ENCODE peak calls at places on chromosomes 1 and 21, in seven cellular contexts. I is psoas muscle, T is A549, Y is neural crest cell, P is endothelial cell, S is GM23338, L is mucosa of descending colon. V is an unnamed sample.

GRCh38 chr1:168623003-168623828 is 46.8 kb downstream of the XCL1 start:
- DNase-seq in Y (no peak), S (no peak), I (peak; percentile 78), P (no peak), T (peak; percentile 31), L (no peak), V (no peak)

GRCh38 chr1:205961405-205961804 is 18.1 kb upstream of the SLC26A9 start:
- DNase-seq in L (no peak), S (no peak), I (no peak), P (no peak), T (no peak), Y (no peak), V (no peak)

GRCh38 chr1:102891868-102892625 is 216.3 kb downstream of the COL11A1 start:
- DNase-seq in L (no peak), I (no peak), P (no peak), S (no peak), Y (no peak), T (no peak), V (no peak)

GRCh38 chr1:66438062-66438970 is 95.6 kb upstream of the SGIP1 start:
- DNase-seq in L (no peak), Y (no peak), I (no peak), P (no peak), S (no peak), T (no peak), V (no peak)

GRCh38 chr1:50959303-50959912 is 659 bp downstream of the FAF1 start:
- DNase-seq in S (peak; percentile 49), P (no peak), T (no peak), L (no peak), Y (peak; percentile 7), I (peak; percentile 71), V (no peak)

GRCh38 chr1:26218906-26219494 is 15.0 kb upstream of the CEP85 start:
- DNase-seq in P (no peak), S (no peak), L (peak; percentile 69), I (peak; percentile 63), T (no peak), Y (no peak), V (no peak)

GRCh38 chr21:36004441-36004840 is 55.9 kb downstream of the SETD4 start:
- DNase-seq in Y (no peak), I (no peak), T (no peak), S (no peak), P (no peak), L (no peak), V (no peak)

GRCh38 chr1:53605181-53605580 is 133.8 kb downstream of the GLIS1 start:
- DNase-seq in T (no peak), L (no peak), S (no peak), I (no peak), P (no peak), Y (no peak), V (no peak)

GRCh38 chr1:97919568-97920261 is 1.1 kb downstream of the DPYD start:
- DNase-seq in P (no peak), I (no peak), T (no peak), S (peak; percentile 8), L (no peak), Y (no peak), V (no peak)

GRCh38 chr1:55060133-55060999 is 21.0 kb downstream of the PCSK9 start:
- DNase-seq in Y (no peak), T (no peak), I (no peak), L (no peak), P (no peak), S (no peak), V (no peak)

GRCh38 chr1:15455522-15455921 is 1.0 kb upstream of the CELA2A start:
- DNase-seq in L (no peak), I (no peak), Y (no peak), P (no peak), S (no peak), T (no peak), V (no peak)

GRCh38 chr1:149931212-149931805 is 3.7 kb upstream of the SF3B4 start:
- DNase-seq in S (no peak), T (no peak), L (no peak), I (no peak), Y (no peak), P (no peak), V (no peak)

GRCh38 chr1:70411360-70411844 is 334 bp downstream of the CTH start:
- DNase-seq in T (no peak), S (no peak), P (no peak), I (peak; percentile 75), L (no peak), Y (no peak), V (no peak)

GRCh38 chr1:155268630-155269029 is 4.7 kb downstream of the CLK2 start:
- DNase-seq in L (no peak), I (no peak), T (no peak), S (no peak), P (no peak), Y (no peak), V (no peak)

GRCh38 chr1:109243860-109244552 is 5.3 kb upstream of the CELSR2 start:
- DNase-seq in P (no peak), L (no peak), S (no peak), I (no peak), Y (no peak), T (no peak), V (no peak)

GRCh38 chr21:31132574-31133242 is 94.4 kb upstream of the KRTAP19-8 start:
- DNase-seq in P (no peak), L (no peak), I (no peak), Y (no peak), S (no peak), T (no peak), V (no peak)

GRCh38 chr1:241533375-241534115 is 1.4 kb downstream of the KMO start:
- DNase-seq in S (no peak), L (no peak), Y (no peak), T (no peak), P (no peak), I (no peak), V (no peak)

GRCh38 chr1:84771895-84772294 is 81.6 kb upstream of the SSX2IP start:
- DNase-seq in T (no peak), Y (no peak), S (peak; percentile 11), P (no peak), L (no peak), I (no peak), V (no peak)

GRCh38 chr1:158095737-158096335 is 84.9 kb upstream of the CD1D start:
- DNase-seq in T (peak; percentile 60), I (no peak), Y (no peak), L (peak; percentile 41), S (peak; percentile 85), P (peak; percentile 60), V (peak; percentile 28)

GRCh38 chr1:43358121-43358745 is 548 bp upstream of the CDC20 start:
- DNase-seq in P (peak; percentile 15), I (no peak), S (peak; percentile 82), L (no peak), T (peak; percentile 58), Y (no peak), V (peak; percentile 57)

DNA sequence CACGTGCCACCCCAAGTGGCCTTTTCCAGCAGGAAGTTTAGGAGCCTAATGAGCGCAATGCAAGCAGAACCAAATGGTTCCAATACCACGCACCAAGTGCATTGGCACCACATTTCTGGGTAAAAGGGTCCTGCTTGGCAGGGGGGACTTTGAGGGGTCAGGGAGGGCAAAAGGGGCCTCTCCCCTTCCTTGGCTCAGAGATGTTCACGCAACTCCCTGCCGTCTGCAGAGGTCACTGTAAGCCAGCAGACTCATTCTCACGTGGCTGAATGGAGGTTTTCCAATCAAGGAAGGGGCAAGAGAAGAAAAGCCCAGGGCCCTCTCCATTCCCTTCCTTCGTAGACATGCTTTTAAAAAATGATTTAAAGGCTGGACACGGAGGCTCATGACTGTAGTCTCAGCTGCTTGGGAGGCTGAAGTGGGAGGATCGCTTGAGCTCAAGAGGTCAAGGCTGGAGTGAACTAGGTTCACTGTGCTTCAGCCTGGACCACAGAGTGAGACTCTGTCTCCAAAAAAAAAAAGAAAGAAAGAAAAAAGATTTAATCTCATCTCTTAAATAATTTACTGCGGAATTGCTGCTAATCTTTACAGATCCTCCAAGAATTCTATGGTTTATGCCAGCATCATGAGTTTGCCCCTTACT is 80.3 kb downstream of the RUNX3 start:
- DNase-seq in Y (no peak), P (peak; percentile 38), L (peak; percentile 49), T (no peak), S (peak; percentile 62), I (no peak), V (peak; percentile 36)
- TF ChIP-seq CTCF in Y (peak; percentile 41), P (no peak), L (no peak), T (peak; percentile 37), S (peak; percentile 91), I (no peak), V (peak; percentile 69)

GRCh38 chr1:34859442-34860200 is at the start of gene SMIM12:
- DNase-seq in P (peak; percentile 89), I (peak; percentile 97), L (peak; percentile 97), T (peak; percentile 95), Y (peak; percentile 89), S (peak; percentile 94), V (peak; percentile 93)
- TF ChIP-seq CTCF in P (peak; percentile 73), I (peak; percentile 80), L (peak; percentile 81), T (peak; percentile 76), Y (peak; percentile 87), S (peak; percentile 90), V (peak; percentile 68)

DNA sequence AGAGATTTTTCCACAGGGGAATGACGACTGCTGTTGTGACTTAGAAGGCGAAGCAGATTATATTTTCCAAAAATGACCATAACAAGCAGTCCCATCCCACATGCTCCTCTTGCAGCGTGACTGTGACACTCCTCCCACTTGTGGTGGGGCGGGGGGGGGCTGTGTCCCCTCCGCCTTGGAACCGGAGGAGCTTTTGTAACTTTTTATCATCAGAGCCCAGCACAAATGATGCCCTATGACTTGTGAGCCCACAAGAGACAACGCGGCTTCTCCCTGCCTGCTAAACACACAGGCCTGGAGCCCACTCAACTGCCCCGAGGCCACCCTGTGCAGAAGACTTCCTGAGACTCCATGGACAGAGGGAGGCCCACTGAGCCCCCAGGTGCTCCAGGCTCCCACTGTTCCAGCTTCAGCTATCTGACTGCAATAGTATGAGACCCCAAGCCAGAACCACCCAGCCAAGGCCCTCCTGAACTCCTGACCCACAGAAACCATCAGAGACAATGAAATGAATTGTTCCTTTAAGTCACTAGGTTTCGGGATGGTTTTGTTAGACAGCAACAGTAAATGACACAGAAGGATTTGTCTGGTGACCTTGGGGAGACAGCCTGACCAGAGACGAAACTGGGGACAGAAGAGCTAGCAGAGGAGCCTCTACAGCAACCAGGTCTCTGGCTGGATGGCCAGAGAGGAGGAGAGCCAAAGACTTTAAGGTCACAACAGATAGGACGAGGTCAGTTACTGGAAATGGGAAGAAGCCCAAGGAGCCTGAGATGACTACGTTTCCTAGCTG is 58.8 kb downstream of the CAPZB start:
- DNase-seq in S (no peak), P (no peak), Y (no peak), I (no peak), T (no peak), L (no peak), V (no peak)
- TF ChIP-seq CTCF in S (no peak), P (no peak), Y (no peak), I (no peak), T (no peak), L (no peak), V (no peak)

DNA sequence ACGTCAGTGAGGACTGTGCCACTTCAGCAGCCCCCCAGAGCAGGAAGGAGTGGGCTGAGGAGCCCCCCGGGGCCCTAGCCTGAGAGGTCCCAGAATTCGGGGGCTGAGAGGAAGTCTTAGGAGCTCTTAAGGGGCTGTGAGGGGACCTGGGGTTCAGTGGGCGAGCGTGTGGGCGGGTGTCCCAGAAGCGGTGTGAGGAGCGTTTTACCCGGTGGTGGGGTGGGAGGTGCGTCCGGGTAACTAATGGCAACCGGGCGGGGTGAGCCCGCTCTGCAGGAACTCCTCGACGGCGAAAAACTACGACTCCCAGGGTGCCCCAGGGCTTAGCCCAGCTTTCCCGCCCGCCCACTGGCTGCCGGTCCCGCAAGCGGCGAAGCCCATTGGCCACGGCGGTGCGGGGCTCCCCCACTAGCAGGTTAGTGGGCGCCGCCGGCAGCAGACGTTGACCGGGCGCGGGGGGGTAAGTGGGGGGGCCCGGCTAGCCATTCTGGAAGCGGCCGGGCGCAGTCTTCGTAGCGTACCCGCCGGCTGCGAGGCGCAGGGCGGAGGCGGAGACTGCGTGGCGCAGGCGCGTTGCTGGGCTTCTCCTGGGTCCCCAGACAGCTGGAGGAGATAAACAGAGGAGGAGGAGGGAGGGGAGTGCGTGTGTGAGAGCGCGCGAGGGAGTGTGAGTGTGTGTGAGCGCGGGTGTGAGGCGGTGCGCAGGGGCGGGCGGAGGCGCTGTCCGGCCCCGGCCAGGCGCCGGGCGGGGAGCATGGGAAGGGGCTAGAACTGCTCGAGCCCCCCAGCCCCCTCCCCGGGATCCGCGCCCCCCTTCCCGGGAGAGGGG is at the start of gene WDTC1:
- DNase-seq in P (peak; percentile 97), S (peak; percentile 98), T (peak; percentile 81), Y (peak; percentile 90), I (peak; percentile 99), L (peak; percentile 98), V (peak; percentile 94)
- TF ChIP-seq CTCF in P (no peak), S (no peak), T (no peak), Y (no peak), I (no peak), L (no peak), V (no peak)